ENCODE peak calls at places on chromosomes 3 and 15, in ten cellular contexts. B is neural crest cell, K is heart right ventricle, F is WTC11, E is fibroblast of lung, J is fibroblast of the aortic adventitia, D is AG10803, P is psoas muscle, S is GM13977, O is D721Med. I is an unnamed sample.

GRCh38 chr3:192727032-192727847 is at the start of gene FGF12:
- DNase-seq in B (peak; percentile 67), S (peak; percentile 21), D (peak; percentile 6), J (peak; percentile 30), K (peak; percentile 87), P (peak; percentile 65), O (peak; percentile 34), E (peak; percentile 34), F (peak; percentile 96), I (peak; percentile 22)

GRCh38 chr15:92780816-92781215 is 119.3 kb upstream of the CHD2 start:
- DNase-seq in S (no peak), E (no peak), O (no peak), J (no peak), B (no peak), F (no peak), P (no peak), D (no peak), K (no peak), I (no peak)

GRCh38 chr15:60184579-60184978 is 180.5 kb downstream of the FOXB1 start:
- DNase-seq in S (no peak), O (no peak), B (no peak), K (no peak), F (no peak), J (no peak), P (no peak), D (no peak), E (peak; percentile 50), I (no peak)

GRCh38 chr3:64319391-64319790 is 94.1 kb upstream of the PRICKLE2 start:
- DNase-seq in K (no peak), O (no peak), F (peak; percentile 60), P (no peak), S (no peak), B (no peak), E (no peak), J (no peak), D (no peak), I (no peak)

GRCh38 chr15:52496776-52497470 is 31.8 kb downstream of the MYO5A start:
- DNase-seq in O (no peak), F (no peak), K (no peak), P (no peak), E (peak; percentile 51), J (peak; percentile 38), S (no peak), D (peak; percentile 51), B (no peak), I (no peak)

GRCh38 chr3:44039006-44039405 is 202.7 kb upstream of the TOPAZ1 start:
- DNase-seq in D (no peak), O (no peak), E (no peak), F (no peak), S (no peak), K (no peak), P (no peak), J (no peak), B (no peak), I (no peak)

GRCh38 chr15:27089233-27089586 is 118.2 kb downstream of the GABRG3 start:
- DNase-seq in P (no peak), K (no peak), E (no peak), F (no peak), B (no peak), O (no peak), S (no peak), J (no peak), D (no peak), I (no peak)

GRCh38 chr3:25033407-25034029 is 394.5 kb upstream of the RARB start:
- DNase-seq in J (no peak), S (peak; percentile 30), O (peak; percentile 16), D (peak; percentile 13), B (peak; percentile 26), P (no peak), E (no peak), K (peak; percentile 17), F (peak; percentile 59), I (no peak)

GRCh38 chr3:102112706-102113230 is 263.5 kb downstream of the NFKBIZ start:
- DNase-seq in B (no peak), F (no peak), E (no peak), S (no peak), P (no peak), D (no peak), J (no peak), O (no peak), K (no peak), I (no peak)

GRCh38 chr3:127775398-127776109 is 46.8 kb downstream of the MGLL start:
- DNase-seq in S (no peak), B (peak; percentile 14), J (peak; percentile 64), K (peak; percentile 64), O (no peak), E (peak; percentile 89), P (peak; percentile 77), F (no peak), D (peak; percentile 73), I (peak; percentile 39)

GRCh38 chr3:172111163-172111562 is 71.8 kb downstream of the FNDC3B start:
- DNase-seq in O (no peak), J (no peak), P (no peak), E (no peak), D (no peak), S (no peak), K (no peak), B (no peak), F (no peak), I (no peak)

GRCh38 chr3:182837855-182838454 is 44.7 kb downstream of the ATP11B start:
- DNase-seq in B (no peak), K (no peak), J (peak; percentile 67), P (no peak), F (no peak), E (peak; percentile 28), O (no peak), D (peak; percentile 50), S (no peak), I (no peak)
- TF ChIP-seq CTCF in B (peak; percentile 71), K (no peak), J (peak; percentile 53), P (peak; percentile 56), F (no peak), E (peak; percentile 13), O (peak; percentile 41), D (peak; percentile 54), S (peak; percentile 31), I (no peak)

GRCh38 chr15:98567951-98568350 is 80.4 kb upstream of the IGF1R start:
- DNase-seq in E (peak; percentile 13), O (no peak), J (no peak), B (no peak), F (no peak), S (no peak), K (no peak), P (no peak), D (no peak), I (no peak)

GRCh38 chr15:98565566-98565965 is 82.8 kb upstream of the IGF1R start:
- DNase-seq in F (no peak), J (no peak), S (no peak), P (no peak), K (no peak), E (no peak), B (no peak), D (no peak), O (no peak), I (no peak)

GRCh38 chr15:98570119-98570518 is 78.2 kb upstream of the IGF1R start:
- DNase-seq in E (no peak), P (no peak), J (no peak), B (no peak), D (no peak), F (no peak), K (no peak), O (no peak), S (no peak), I (no peak)

DNA sequence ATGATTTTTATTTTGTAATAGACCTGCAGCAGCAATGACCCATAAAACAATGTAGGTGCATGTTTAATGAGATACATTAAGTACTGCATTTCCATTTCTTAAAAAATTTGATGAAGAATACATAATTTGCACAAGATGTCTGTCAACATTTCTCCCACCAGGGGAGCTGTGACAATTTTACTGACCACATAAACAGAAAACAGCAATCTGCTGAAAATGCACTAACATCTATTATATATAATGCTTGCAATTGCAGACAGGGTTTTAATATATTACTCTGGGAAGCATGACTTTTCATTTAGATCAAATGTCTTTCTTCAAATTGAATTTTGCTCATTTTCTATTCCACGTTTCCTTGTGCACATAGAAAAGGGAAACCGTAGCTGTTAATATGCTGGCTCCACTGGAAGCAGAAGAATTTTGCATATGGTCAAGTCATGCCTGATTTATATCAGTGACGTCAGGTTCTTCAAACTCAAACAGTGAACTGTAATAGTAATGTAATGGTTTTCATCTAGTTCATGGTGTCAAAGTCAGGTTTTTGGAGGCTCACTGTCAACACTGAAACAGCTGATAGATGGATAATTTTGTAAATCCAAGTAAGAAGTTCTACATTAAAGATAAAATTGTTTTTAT is 79.8 kb upstream of the IGF1R start:
- DNase-seq in J (peak; percentile 18), P (no peak), E (no peak), B (no peak), F (no peak), S (no peak), K (no peak), D (no peak), O (no peak), I (no peak)
- TF ChIP-seq CTCF in J (peak; percentile 48), P (peak; percentile 41), E (peak; percentile 29), B (peak; percentile 63), F (no peak), S (no peak), K (no peak), D (peak; percentile 49), O (no peak), I (no peak)

GRCh38 chr15:40082195-40082868 is 26.3 kb downstream of the BMF start:
- DNase-seq in S (no peak), O (no peak), E (no peak), B (no peak), J (no peak), D (no peak), F (no peak), P (no peak), K (no peak), I (no peak)
- TF ChIP-seq CTCF in S (no peak), O (no peak), E (no peak), B (no peak), J (no peak), D (no peak), F (no peak), P (no peak), K (no peak), I (no peak)

GRCh38 chr3:46212101-46212500 is 4.0 kb upstream of the CCR1 start:
- DNase-seq in J (no peak), F (no peak), K (no peak), S (no peak), B (no peak), D (no peak), P (no peak), E (no peak), O (no peak), I (no peak)

GRCh38 chr3:46213201-46213600 is 5.1 kb upstream of the CCR1 start:
- DNase-seq in S (no peak), K (no peak), O (no peak), P (no peak), E (no peak), J (no peak), B (no peak), F (no peak), D (no peak), I (no peak)

GRCh38 chr3:46215810-46216414 is 7.8 kb upstream of the CCR1 start:
- DNase-seq in D (peak; percentile 48), P (no peak), S (no peak), O (no peak), B (no peak), F (no peak), E (peak; percentile 14), K (no peak), J (peak; percentile 30), I (no peak)

GRCh38 chr3:46218310-46218709 is 10.2 kb upstream of the CCR1 start:
- DNase-seq in O (no peak), B (no peak), S (no peak), P (no peak), J (no peak), K (no peak), F (no peak), D (no peak), E (no peak), I (no peak)

GRCh38 chr3:46214751-46215352 is 6.7 kb upstream of the CCR1 start:
- DNase-seq in S (peak; percentile 28), P (no peak), D (no peak), E (no peak), K (no peak), F (peak; percentile 63), B (no peak), J (no peak), O (no peak), I (no peak)
- TF ChIP-seq CTCF in S (peak; percentile 66), P (no peak), D (no peak), E (peak; percentile 20), K (no peak), F (no peak), B (peak; percentile 34), J (no peak), O (peak; percentile 16), I (no peak)